ENCODE peak calls at places on chromosomes 7 and 10, in eight cellular contexts. B, J, C, H, L, E, G and I are unnamed samples.

GRCh38 chr7:23938937-23939552 is 229.0 kb downstream of the STK31 start:
- DNase-seq in L (peak), J (peak), E (peak), G (no peak), C (no peak), B (peak), H (no peak), I (peak)

GRCh38 chr7:139753079-139753692 is 24.6 kb downstream of the HIPK2 start:
- DNase-seq in L (no peak), B (peak), C (no peak), J (peak), G (no peak), H (no peak), E (no peak), I (no peak)

GRCh38 chr7:112898432-112899290 is 108.5 kb upstream of the TMEM168 start:
- DNase-seq in L (peak), J (peak), B (peak), C (no peak), H (peak), E (peak), G (peak), I (peak)

GRCh38 chr7:14888904-14889482 is 13.6 kb downstream of the DGKB start:
- DNase-seq in L (no peak), E (no peak), J (no peak), G (no peak), H (no peak), C (no peak), B (peak), I (peak)

GRCh38 chr7:32043688-32044087 is 26.5 kb downstream of the PDE1C start:
- DNase-seq in E (peak), J (peak), C (no peak), B (peak), H (no peak), G (peak), L (peak), I (no peak)

GRCh38 chr7:98771519-98772241 is 98.1 kb downstream of the TMEM130 start:
- DNase-seq in J (no peak), E (peak), G (peak), C (no peak), L (peak), H (no peak), B (no peak), I (peak)

GRCh38 chr10:70756710-70757360 is 28.3 kb downstream of the TBATA start:
- DNase-seq in G (no peak), B (peak), C (no peak), L (peak), E (no peak), H (no peak), J (no peak), I (peak)

GRCh38 chr10:73117976-73118743 is 7.9 kb downstream of the NUDT13 start:
- DNase-seq in L (peak), G (no peak), H (no peak), E (peak), B (peak), J (no peak), C (no peak), I (peak)

GRCh38 chr10:123642697-123643096 is 23.5 kb upstream of the GPR26 start:
- DNase-seq in J (no peak), H (no peak), L (no peak), E (no peak), C (no peak), B (no peak), G (no peak), I (no peak)

GRCh38 chr7:99451936-99452335 is 13.2 kb downstream of the CPSF4 start:
- DNase-seq in B (no peak), C (no peak), E (no peak), H (no peak), J (no peak), L (no peak), G (no peak), I (no peak)

GRCh38 chr10:114471906-114472873 is 67.9 kb upstream of the AFAP1L2 start:
- DNase-seq in E (no peak), C (no peak), H (no peak), L (no peak), J (peak), G (no peak), B (peak), I (no peak)

GRCh38 chr10:58239561-58240169 is 28.0 kb downstream of the IPMK start:
- DNase-seq in C (no peak), E (peak), L (peak), G (no peak), J (no peak), H (no peak), B (peak), I (peak)

GRCh38 chr10:71094712-71095390 is 117.5 kb upstream of the UNC5B start:
- DNase-seq in L (no peak), J (no peak), G (no peak), H (no peak), B (peak), C (no peak), E (no peak), I (no peak)

GRCh38 chr7:50333266-50333665 is 28.8 kb downstream of the IKZF1 start:
- DNase-seq in C (no peak), J (no peak), L (no peak), H (no peak), B (no peak), G (no peak), E (no peak), I (peak)

GRCh38 chr10:68095176-68095575 is 14.1 kb upstream of the MYPN start:
- DNase-seq in G (no peak), B (peak), C (no peak), E (peak), H (no peak), L (no peak), J (no peak), I (peak)

GRCh38 chr10:114301177-114301576 is 62.1 kb downstream of the VWA2 start:
- DNase-seq in E (peak), H (no peak), C (no peak), G (no peak), J (no peak), B (peak), L (no peak), I (no peak)

GRCh38 chr10:123183724-123184123 is 29.5 kb downstream of the BUB3 start:
- DNase-seq in C (no peak), J (no peak), L (no peak), E (no peak), H (no peak), B (no peak), G (no peak), I (no peak)

GRCh38 chr10:111344804-111345203 is 268.0 kb downstream of the ADRA2A start:
- DNase-seq in E (peak), L (no peak), B (no peak), C (no peak), J (peak), G (no peak), H (no peak), I (no peak)

GRCh38 chr10:91974960-91975359 is 51.4 kb downstream of the BTAF1 start:
- DNase-seq in B (peak), E (peak), G (peak), H (no peak), L (peak), C (no peak), J (no peak), I (peak)